ENCODE peak calls at places on chromosomes 12 and 14, in four cellular contexts. A, J, C and Z are unnamed samples.

GRCh38 chr14:86462193-86462592 is 932.2 kb downstream of the FLRT2 start:
- DNase-seq in A (no peak), J (no peak), C (no peak), Z (no peak)

GRCh38 chr12:118853634-118854033 is 127.7 kb upstream of the SRRM4 start:
- DNase-seq in J (no peak), C (no peak), A (no peak), Z (no peak)

GRCh38 chr12:11771356-11771755 is 121.9 kb downstream of the ETV6 start:
- DNase-seq in C (no peak), A (no peak), J (no peak), Z (no peak)

GRCh38 chr14:51926449-51926848 is 62.9 kb upstream of the RTRAF start:
- DNase-seq in J (no peak), A (no peak), C (no peak), Z (no peak)

GRCh38 chr12:64931321-64931720 is 106.9 kb downstream of the TBC1D30 start:
- DNase-seq in A (no peak), C (no peak), J (no peak), Z (no peak)

GRCh38 chr14:33052899-33053400 is 114.3 kb downstream of the NPAS3 start:
- DNase-seq in A (no peak), C (no peak), J (no peak), Z (no peak)

GRCh38 chr12:105524961-105525360 is 194.5 kb downstream of the C12orf75 start:
- DNase-seq in J (no peak), C (no peak), A (no peak), Z (no peak)

GRCh38 chr12:2666411-2666810 is 128.4 kb upstream of the FKBP4 start:
- DNase-seq in C (no peak), A (no peak), J (no peak), Z (no peak)

GRCh38 chr12:70456953-70457352 is 90.9 kb downstream of the KCNMB4 start:
- DNase-seq in A (no peak), J (no peak), C (no peak), Z (no peak)

GRCh38 chr14:61747342-61747741 is 14.9 kb upstream of the SNAPC1 start:
- DNase-seq in C (no peak), J (no peak), A (no peak), Z (no peak)

GRCh38 chr14:61750708-61751474 is 11.3 kb upstream of the SNAPC1 start:
- DNase-seq in A (peak; percentile 35), C (peak; percentile 93), J (peak; percentile 76), Z (peak; percentile 64)

GRCh38 chr14:61749264-61749663 is 13.0 kb upstream of the SNAPC1 start:
- DNase-seq in C (peak; percentile 68), A (no peak), J (no peak), Z (no peak)

GRCh38 chr14:61751475-61751989 is 10.7 kb upstream of the SNAPC1 start:
- DNase-seq in A (no peak), J (no peak), C (peak; percentile 39), Z (no peak)

GRCh38 chr14:61749867-61750266 is 12.4 kb upstream of the SNAPC1 start:
- DNase-seq in C (peak; percentile 78), A (no peak), J (peak; percentile 48), Z (no peak)
- H3K4me3 ChIP-seq in C (peak overlapping the region; percentile 67), A (peak overlapping the region; percentile 61), J (peak overlapping the region; percentile 38), Z (peak overlapping the region; percentile 77)

GRCh38 chr12:49397000-49397399 is 29.7 kb downstream of the SPATS2 start:
- DNase-seq in A (no peak), C (no peak), J (no peak), Z (no peak)
- H3K4me1 ChIP-seq in A (no peaks in the 10 kb centered on the region), C (no peaks in the 10 kb centered on the region), J (peaks cover 27% of the 10 kb centered on the region), Z (no peaks in the 10 kb centered on the region)

GRCh38 chr14:72664651-72665050 is 229.2 kb downstream of the DPF3 start:
- DNase-seq in J (no peak), A (no peak), C (no peak), Z (no peak)

GRCh38 chr14:72663076-72663487 is 230.8 kb downstream of the DPF3 start:
- DNase-seq in A (no peak), J (no peak), C (no peak), Z (no peak)

GRCh38 chr14:72666610-72667009 is 227.3 kb downstream of the DPF3 start:
- DNase-seq in C (no peak), A (no peak), J (peak; percentile 14), Z (no peak)

GRCh38 chr14:72663956-72664650 is 229.8 kb downstream of the DPF3 start:
- DNase-seq in J (no peak), C (no peak), A (no peak), Z (no peak)

DNA sequence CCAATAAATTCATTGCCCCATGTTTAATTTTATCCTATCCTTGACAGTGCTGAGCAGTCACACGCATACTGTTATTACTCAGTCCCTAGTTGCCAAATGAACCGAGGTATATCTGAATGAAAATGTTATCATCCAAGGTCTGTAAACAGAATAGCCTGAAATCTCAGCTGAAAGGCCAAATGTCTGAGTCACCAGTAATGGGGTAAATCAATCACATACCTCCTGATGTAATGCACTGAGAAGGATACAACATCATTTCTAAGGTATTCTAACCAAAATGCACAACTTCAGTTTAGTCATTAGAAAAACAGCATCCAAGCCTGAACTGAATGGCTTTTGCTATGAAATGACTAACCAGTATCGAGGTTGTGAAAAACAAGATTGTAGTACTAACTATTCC is 228.6 kb downstream of the DPF3 start:
- DNase-seq in J (peak; percentile 35), C (no peak), A (no peak), Z (no peak)
- H3K4me3 ChIP-seq in J (no peak overlapping the region), C (no peak overlapping the region), A (no peak overlapping the region), Z (no peak overlapping the region)

GRCh38 chr12:124551268-124552144 is 15.9 kb downstream of the NCOR2 start:
- DNase-seq in J (no peak), C (peak; percentile 53), A (no peak), Z (no peak)
- H3K4me1 ChIP-seq in J (peaks cover 23% of the 10 kb centered on the region), C (peaks cover 31% of the 10 kb centered on the region), A (peaks cover 43% of the 10 kb centered on the region), Z (peaks cover 80% of the 10 kb centered on the region)

DNA sequence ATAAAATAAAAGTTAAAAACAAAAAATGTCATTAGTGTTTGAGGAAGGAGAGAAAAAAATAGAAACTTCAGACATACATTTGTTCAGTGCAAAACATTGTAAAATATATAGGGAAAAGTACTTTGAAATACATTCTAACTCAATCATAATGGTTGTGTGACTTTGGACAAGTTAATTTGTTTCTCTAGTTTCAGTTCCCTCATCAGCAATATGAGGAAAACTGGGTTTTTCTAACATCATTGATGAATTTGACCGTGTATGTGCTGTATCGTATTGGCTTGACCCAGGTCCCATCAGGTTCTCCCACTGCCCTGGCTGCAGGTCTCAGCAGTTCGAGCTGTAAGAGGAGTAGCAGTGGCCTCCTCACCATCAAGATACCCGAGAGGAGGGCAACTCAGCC is 173.9 kb upstream of the ATF7IP start:
- DNase-seq in A (no peak), C (no peak), J (no peak), Z (no peak)
- H3K4me3 ChIP-seq in A (no peak overlapping the region), C (no peak overlapping the region), J (no peak overlapping the region), Z (no peak overlapping the region)

DNA sequence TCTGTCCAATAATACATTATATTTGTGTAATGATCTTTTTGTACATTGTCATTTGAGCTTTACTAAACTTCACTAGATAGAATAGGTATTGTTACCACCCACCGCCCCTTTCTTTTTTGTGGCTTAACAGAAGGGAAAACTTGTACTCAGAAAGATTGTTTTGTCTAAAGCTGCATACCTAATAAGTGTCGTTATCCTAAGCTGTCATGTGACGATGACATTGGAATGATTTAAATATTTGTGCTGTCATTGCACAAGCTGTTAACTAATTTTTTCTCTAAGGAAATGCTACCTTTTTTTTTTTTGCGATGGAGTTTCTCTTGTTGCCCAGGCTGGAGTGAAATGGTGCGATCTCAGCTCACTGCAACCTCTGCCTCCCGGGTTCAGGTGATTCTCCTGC is 3.6 kb downstream of the DIP2B start:
- DNase-seq in J (no peak), A (no peak), C (no peak), Z (no peak)
- H3K4me1 ChIP-seq in J (peaks cover 43% of the 10 kb centered on the region), A (peaks cover 38% of the 10 kb centered on the region), C (peaks cover 30% of the 10 kb centered on the region), Z (peaks cover 37% of the 10 kb centered on the region)